ENCODE peak calls at places on chromosomes 16 and 17, in six cellular contexts. One of them, this sample, is unnamed.

GRCh38 chr17:63191610-63192009 is 225.6 kb downstream of the TANC2 start:
- DNase-seq in naive thymus-derived CD8-positive, alpha-beta T cell: no peak
- DNase-seq in G401: no peak
- DNase-seq in hippocampal formation: no peak
- DNase-seq in globus pallidus: peak
- DNase-seq in testis: no peak
- DNase-seq in this sample: no peak

GRCh38 chr16:88810166-88810867 is 1.4 kb downstream of the APRT start:
- DNase-seq in globus pallidus: no peak
- DNase-seq in hippocampal formation: no peak
- DNase-seq in naive thymus-derived CD8-positive, alpha-beta T cell: no peak
- DNase-seq in G401: no peak
- DNase-seq in testis: no peak
- DNase-seq in this sample: no peak

GRCh38 chr17:75010683-75011406 is 1.6 kb upstream of the MRPL58 start:
- DNase-seq in testis: no peak
- DNase-seq in globus pallidus: no peak
- DNase-seq in naive thymus-derived CD8-positive, alpha-beta T cell: no peak
- DNase-seq in hippocampal formation: no peak
- DNase-seq in G401: peak
- DNase-seq in this sample: peak

GRCh38 chr17:82408288-82408937 is 9.7 kb upstream of the HEXD start:
- DNase-seq in naive thymus-derived CD8-positive, alpha-beta T cell: no peak
- DNase-seq in globus pallidus: no peak
- DNase-seq in hippocampal formation: no peak
- DNase-seq in G401: no peak
- DNase-seq in testis: no peak
- DNase-seq in this sample: no peak

GRCh38 chr16:79286646-79287423 is 313.7 kb downstream of the MAF start:
- DNase-seq in globus pallidus: peak
- DNase-seq in G401: peak
- DNase-seq in testis: peak
- DNase-seq in hippocampal formation: no peak
- DNase-seq in naive thymus-derived CD8-positive, alpha-beta T cell: no peak
- DNase-seq in this sample: peak

GRCh38 chr17:44348234-44348987 is 3.3 kb downstream of the GRN start:
- DNase-seq in G401: no peak
- DNase-seq in naive thymus-derived CD8-positive, alpha-beta T cell: no peak
- DNase-seq in hippocampal formation: peak
- DNase-seq in globus pallidus: peak
- DNase-seq in testis: no peak
- DNase-seq in this sample: no peak

GRCh38 chr16:10308305-10309193 is 77.3 kb upstream of the ATF7IP2 start:
- DNase-seq in globus pallidus: no peak
- DNase-seq in naive thymus-derived CD8-positive, alpha-beta T cell: no peak
- DNase-seq in G401: no peak
- DNase-seq in hippocampal formation: no peak
- DNase-seq in testis: no peak
- DNase-seq in this sample: no peak

GRCh38 chr16:4052801-4053662 is 63.2 kb downstream of the ADCY9 start:
- DNase-seq in hippocampal formation: peak
- DNase-seq in globus pallidus: peak
- DNase-seq in G401: peak
- DNase-seq in testis: peak
- DNase-seq in naive thymus-derived CD8-positive, alpha-beta T cell: no peak
- DNase-seq in this sample: no peak

GRCh38 chr17:40612510-40613244 is 34.9 kb downstream of the SMARCE1 start:
- DNase-seq in hippocampal formation: peak
- DNase-seq in testis: no peak
- DNase-seq in G401: no peak
- DNase-seq in naive thymus-derived CD8-positive, alpha-beta T cell: peak
- DNase-seq in globus pallidus: no peak
- DNase-seq in this sample: no peak

This sample was measured in WTC11.